ENCODE peak calls at places on chromosome 19, in seven cellular contexts. X is A549, L is left lung, N is cardiac muscle cell, H is psoas muscle, G is Peyer's patch, Y is RWPE2. O is an unnamed sample.
A peak's percentile ranks its signal among the peaks of the same experiment; 100 is the strongest.

GRCh38 chr19:570315-570714 is 2.1 kb upstream of the BSG start:
- DNase-seq in Y (no peak), L (peak; percentile 50), H (no peak), X (no peak), G (no peak), N (no peak), O (no peak)

GRCh38 chr19:39969681-39970423 is 1.1 kb upstream of the PSMC4 start:
- DNase-seq in H (no peak), G (no peak), X (no peak), Y (no peak), L (no peak), N (no peak), O (no peak)

GRCh38 chr19:16566161-16566560 is 6.1 kb downstream of the SLC35E1 start:
- DNase-seq in L (no peak), H (no peak), G (peak; percentile 85), X (no peak), Y (no peak), N (no peak), O (no peak)

GRCh38 chr19:3110126-3110825 is 16.1 kb downstream of the GNA11 start:
- DNase-seq in L (peak; percentile 79), X (no peak), N (no peak), H (no peak), Y (no peak), G (no peak), O (no peak)

GRCh38 chr19:16113727-16114126 is 2.0 kb downstream of the RAB8A start:
- DNase-seq in X (no peak), L (no peak), H (no peak), N (no peak), Y (no peak), G (no peak), O (no peak)

GRCh38 chr19:13825489-13826475 is 30.5 kb downstream of the ZSWIM4 start:
- DNase-seq in G (no peak), H (no peak), N (peak; percentile 48), Y (peak; percentile 67), L (peak; percentile 69), X (no peak), O (no peak)

GRCh38 chr19:6532244-6532999 is 1.6 kb downstream of the TNFSF9 start:
- DNase-seq in Y (no peak), L (no peak), X (no peak), H (no peak), G (peak; percentile 58), N (no peak), O (no peak)

GRCh38 chr19:31676271-31677004 is 327.2 kb upstream of the TSHZ3 start:
- DNase-seq in N (peak; percentile 10), X (peak; percentile 49), G (no peak), H (no peak), L (no peak), Y (no peak), O (no peak)

GRCh38 chr19:1767464-1767933 is 14.2 kb downstream of the ONECUT3 start:
- DNase-seq in N (peak; percentile 44), H (no peak), Y (no peak), L (peak; percentile 87), G (peak; percentile 38), X (peak; percentile 71), O (no peak)

GRCh38 chr19:45468159-45468651 is 409 bp downstream of the FOSB start:
- DNase-seq in H (peak; percentile 64), L (peak; percentile 80), N (peak; percentile 44), X (no peak), G (no peak), Y (no peak), O (no peak)

GRCh38 chr19:44626067-44626624 is 12.8 kb downstream of the IGSF23 start:
- DNase-seq in N (no peak), L (no peak), G (no peak), H (no peak), X (peak; percentile 79), Y (peak; percentile 88), O (no peak)

GRCh38 chr19:45047188-45047797 is 8.4 kb downstream of the CLASRP start:
- DNase-seq in X (no peak), L (no peak), H (no peak), N (no peak), Y (no peak), G (no peak), O (no peak)

GRCh38 chr19:49689133-49690072 is at the start of gene ADM5:
- DNase-seq in H (peak; percentile 77), Y (peak; percentile 68), G (no peak), N (peak; percentile 34), X (no peak), L (no peak), O (no peak)

GRCh38 chr19:1151917-1152601 is 22.0 kb downstream of the SBNO2 start:
- DNase-seq in H (peak; percentile 86), X (no peak), Y (no peak), L (peak; percentile 57), N (no peak), G (no peak), O (no peak)

GRCh38 chr19:38676878-38677646 is 29.6 kb downstream of the ACTN4 start:
- DNase-seq in N (no peak), X (no peak), H (peak; percentile 19), Y (no peak), L (no peak), G (no peak), O (no peak)
- H3K4me1 ChIP-seq in N (peaks cover 32% of the 10 kb centered on the region), X (peaks cover 90% of the 10 kb centered on the region), H (peaks cover 91% of the 10 kb centered on the region), Y (peaks cover 69% of the 10 kb centered on the region), L (peaks cover 22% of the 10 kb centered on the region), G (peaks cover 36% of the 10 kb centered on the region), O (no peaks in the 10 kb centered on the region)

DNA sequence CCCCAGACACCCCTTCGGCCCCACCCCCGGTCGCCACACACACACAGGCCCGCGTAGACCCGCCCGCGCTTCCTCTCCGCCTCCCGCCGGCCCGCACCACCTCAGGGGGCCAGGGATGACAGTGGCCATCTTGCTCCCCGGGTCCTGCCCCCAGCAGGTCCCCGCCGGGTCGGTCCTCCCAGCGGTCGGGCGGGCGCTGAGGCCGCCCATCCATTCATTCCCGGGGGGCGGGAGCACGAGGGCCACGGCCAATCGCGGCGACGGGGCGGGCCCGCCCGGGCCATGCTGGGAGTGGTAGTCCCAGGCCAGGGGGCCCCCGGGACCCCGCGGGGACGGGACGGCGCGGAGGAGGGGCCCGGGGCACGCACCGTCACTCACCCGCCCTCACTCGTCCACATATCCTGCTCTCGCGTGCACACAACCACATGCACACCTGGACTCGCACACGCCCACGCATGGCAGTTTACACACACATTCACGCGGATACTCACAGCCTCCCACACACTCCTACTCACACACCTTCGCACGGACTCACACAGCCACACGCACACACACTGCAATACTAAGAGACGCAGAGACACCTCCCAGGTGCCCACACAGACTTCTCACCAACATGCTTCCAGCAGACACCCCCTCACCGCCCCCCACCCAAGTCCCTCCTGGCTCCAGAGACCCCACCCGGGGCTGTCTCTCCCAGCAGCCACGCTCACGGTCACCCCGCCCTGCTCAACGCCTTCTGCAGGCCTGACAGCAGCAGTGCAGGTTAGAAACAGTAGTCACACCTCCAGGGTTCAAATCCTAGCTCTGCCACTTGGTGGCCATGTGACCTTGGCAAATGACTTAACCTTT is at the start of gene DPF1:
- DNase-seq in G (peak; percentile 25), X (peak; percentile 100), Y (peak; percentile 88), N (peak; percentile 92), H (no peak), L (peak; percentile 87), O (no peak)
- TF ChIP-seq CTCF in G (no peak), X (peak; percentile 42), Y (peak; percentile 32), N (peak; percentile 10), H (no peak), L (no peak), O (no peak)

GRCh38 chr19:29014857-29015436 is 198.0 kb downstream of the UQCRFS1 start:
- DNase-seq in N (no peak), H (no peak), X (no peak), L (no peak), Y (no peak), G (no peak), O (no peak)
- H3K4me3 ChIP-seq in N (no peak overlapping the region), H (no peak overlapping the region), X (no peak overlapping the region), L (no peak overlapping the region), Y (no peak overlapping the region), G (no peak overlapping the region), O (no peak overlapping the region)

DNA sequence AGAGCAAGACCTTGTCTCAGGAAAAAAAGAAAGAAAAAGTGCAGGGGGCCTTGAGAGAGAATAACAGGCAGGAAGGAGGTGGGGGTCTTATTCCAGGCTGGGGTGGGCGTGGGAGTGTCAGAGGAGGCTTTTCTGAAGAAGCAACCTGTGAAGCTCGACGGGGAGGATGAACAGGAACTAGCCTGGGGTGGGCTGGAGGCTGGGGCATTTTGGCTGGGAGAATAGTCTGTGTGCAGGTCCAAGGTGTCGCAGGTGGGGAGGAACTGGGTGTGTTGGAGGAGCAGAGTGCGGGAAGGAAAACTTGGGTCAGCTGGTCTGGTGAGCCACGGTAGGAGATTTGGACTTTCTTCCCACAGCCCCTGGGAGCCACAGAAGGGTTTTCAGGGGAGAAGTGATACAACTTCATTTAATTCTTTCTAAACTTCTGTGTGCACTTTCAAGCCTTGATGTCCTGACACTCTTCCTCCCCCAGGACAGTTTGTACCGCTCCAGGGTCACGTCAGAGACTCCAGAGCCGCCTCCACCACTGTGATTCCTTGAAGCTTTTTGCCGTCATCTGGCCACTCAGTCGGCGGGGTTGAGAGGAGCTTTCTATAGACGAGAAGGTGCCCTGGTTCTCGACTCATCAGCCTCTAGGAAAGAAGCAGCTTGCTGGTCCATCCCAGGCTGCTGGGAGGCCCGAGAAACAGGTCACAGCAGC is 138.7 kb downstream of the SIPA1L3 start:
- DNase-seq in L (peak; percentile 38), Y (no peak), G (peak; percentile 28), X (no peak), H (no peak), N (no peak), O (no peak)
- H3K4me1 ChIP-seq in L (no peaks in the 10 kb centered on the region), Y (peaks cover 1% of the 10 kb centered on the region), G (no peaks in the 10 kb centered on the region), X (no peaks in the 10 kb centered on the region), H (no peaks in the 10 kb centered on the region), N (no peaks in the 10 kb centered on the region), O (no peaks in the 10 kb centered on the region)

DNA sequence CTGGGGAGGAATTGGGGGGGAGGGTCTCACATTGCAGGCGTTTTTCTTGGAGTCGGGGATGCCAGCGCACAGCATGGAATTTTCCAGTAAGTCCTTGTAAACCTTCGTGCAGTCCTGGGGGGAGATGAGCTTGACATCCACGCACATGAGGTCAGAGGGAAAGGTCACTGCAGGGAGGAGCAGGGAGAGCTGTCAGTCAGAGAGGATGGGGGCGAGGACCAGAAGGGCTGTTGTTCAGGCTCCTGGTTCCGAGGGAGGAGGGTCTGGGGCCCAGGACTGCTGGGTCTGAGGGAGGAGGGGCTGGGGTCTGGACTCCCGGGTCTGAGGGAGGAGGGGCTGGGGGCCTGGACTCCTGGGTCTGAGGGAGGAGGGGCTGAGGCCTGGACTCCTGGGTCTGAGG is 4.0 kb downstream of the KLK7 start:
- DNase-seq in X (no peak), N (no peak), G (no peak), Y (no peak), H (no peak), L (no peak), O (no peak)
- TF ChIP-seq CTCF in X (no peak), N (no peak), G (no peak), Y (no peak), H (no peak), L (no peak), O (no peak)

GRCh38 chr19:55387736-55388497 is 2.2 kb downstream of the RPL28 start:
- DNase-seq in X (no peak), H (no peak), Y (no peak), G (no peak), L (no peak), N (no peak), O (no peak)
- H3K4me3 ChIP-seq in X (peak overlapping the region; percentile 89), H (peak overlapping the region; percentile 81), Y (peak overlapping the region; percentile 73), G (no peak overlapping the region), L (peak overlapping the region; percentile 86), N (no peak overlapping the region), O (peak overlapping the region; percentile 93)

O was measured in tibial artery.